ENCODE peak calls at places on chromosomes 7 and 10, in four cellular contexts. One of them, this sample, is unnamed.
A peak's percentile ranks its signal among the peaks of the same experiment; 100 is the strongest.

GRCh38 chr10:78390051-78390450 is 356.4 kb downstream of the RPS24 start:
- DNase-seq in HCT116: no peak
- DNase-seq in Peyer's patch: no peak
- DNase-seq in stomach: no peak
- DNase-seq in this sample: no peak

GRCh38 chr7:94972296-94972695 is 64.9 kb downstream of the PPP1R9A start:
- DNase-seq in HCT116: no peak
- DNase-seq in Peyer's patch: no peak
- DNase-seq in stomach: no peak
- DNase-seq in this sample: no peak

GRCh38 chr10:46020871-46021553 is 9.4 kb downstream of the NCOA4 start:
- DNase-seq in HCT116: no peak
- DNase-seq in Peyer's patch: no peak
- DNase-seq in stomach: no peak
- DNase-seq in this sample: no peak

GRCh38 chr7:101365956-101366355 is 3.3 kb downstream of the COL26A1 start:
- DNase-seq in HCT116: no peak
- DNase-seq in Peyer's patch: peak; percentile 30
- DNase-seq in stomach: no peak
- DNase-seq in this sample: no peak

GRCh38 chr7:93161181-93161762 is 13.1 kb upstream of the SAMD9L start:
- DNase-seq in HCT116: no peak
- DNase-seq in Peyer's patch: no peak
- DNase-seq in stomach: no peak
- DNase-seq in this sample: no peak

GRCh38 chr10:133173860-133174523 is 14.0 kb downstream of the KNDC1 start:
- DNase-seq in HCT116: no peak
- DNase-seq in Peyer's patch: peak; percentile 25
- DNase-seq in stomach: no peak
- DNase-seq in this sample: no peak

GRCh38 chr10:63666836-63667383 is 145.7 kb downstream of the REEP3 start:
- DNase-seq in HCT116: no peak
- DNase-seq in Peyer's patch: no peak
- DNase-seq in stomach: no peak
- DNase-seq in this sample: no peak

GRCh38 chr7:137953043-137953691 is 48.7 kb downstream of the CREB3L2 start:
- DNase-seq in HCT116: no peak
- DNase-seq in Peyer's patch: no peak
- DNase-seq in stomach: no peak
- DNase-seq in this sample: no peak

GRCh38 chr7:25852249-25852994 is 299.6 kb upstream of the NFE2L3 start:
- DNase-seq in HCT116: no peak
- DNase-seq in Peyer's patch: peak; percentile 75
- DNase-seq in stomach: no peak
- DNase-seq in this sample: no peak

GRCh38 chr10:116071453-116072148 is 201.4 kb downstream of the GFRA1 start:
- DNase-seq in HCT116: no peak
- DNase-seq in Peyer's patch: no peak
- DNase-seq in stomach: no peak
- DNase-seq in this sample: no peak

GRCh38 chr10:1094112-1095057 is 38.2 kb downstream of the WDR37 start:
- DNase-seq in HCT116: no peak
- DNase-seq in Peyer's patch: no peak
- DNase-seq in stomach: no peak
- DNase-seq in this sample: no peak

GRCh38 chr7:47763063-47763974 is 181.4 kb upstream of the TNS3 start:
- DNase-seq in HCT116: no peak
- DNase-seq in Peyer's patch: no peak
- DNase-seq in stomach: no peak
- DNase-seq in this sample: no peak

GRCh38 chr10:57338823-57339558 is 928.7 kb downstream of the IPMK start:
- DNase-seq in HCT116: no peak
- DNase-seq in Peyer's patch: no peak
- DNase-seq in stomach: no peak
- DNase-seq in this sample: no peak

GRCh38 chr7:66920769-66921395 is at the start of gene TMEM248:
- DNase-seq in HCT116: peak; percentile 69
- DNase-seq in Peyer's patch: peak; percentile 95
- DNase-seq in stomach: peak; percentile 92
- DNase-seq in this sample: peak; percentile 72

GRCh38 chr10:77530011-77530410 is 107.6 kb downstream of the KCNMA1 start:
- DNase-seq in HCT116: no peak
- DNase-seq in Peyer's patch: no peak
- DNase-seq in stomach: no peak
- DNase-seq in this sample: no peak

GRCh38 chr10:6473901-6474370 is 106.1 kb downstream of the PRKCQ start:
- DNase-seq in HCT116: no peak
- DNase-seq in Peyer's patch: no peak
- DNase-seq in stomach: no peak
- DNase-seq in this sample: no peak

GRCh38 chr7:44445986-44446671 is 44.3 kb downstream of the NUDCD3 start:
- DNase-seq in HCT116: no peak
- DNase-seq in Peyer's patch: no peak
- DNase-seq in stomach: no peak
- DNase-seq in this sample: no peak

GRCh38 chr7:91772100-91772794 is 108.3 kb downstream of the MTERF1 start:
- DNase-seq in HCT116: no peak
- DNase-seq in Peyer's patch: no peak
- DNase-seq in stomach: no peak
- DNase-seq in this sample: peak; percentile 65

GRCh38 chr7:23618241-23618640 is 21.1 kb downstream of the CCDC126 start:
- DNase-seq in HCT116: no peak
- DNase-seq in Peyer's patch: no peak
- DNase-seq in stomach: no peak
- DNase-seq in this sample: no peak

GRCh38 chr7:875476-876076 is 778 bp upstream of the GET4 start:
- DNase-seq in HCT116: no peak
- DNase-seq in Peyer's patch: no peak
- DNase-seq in stomach: no peak
- DNase-seq in this sample: no peak
- TF ChIP-seq POLR2A in HCT116: no peak
- TF ChIP-seq POLR2A in Peyer's patch: no peak
- TF ChIP-seq POLR2A in stomach: no peak
- TF ChIP-seq POLR2A in this sample: no peak

GRCh38 chr7:121391686-121392085 is 4.4 kb downstream of the FAM3C start:
- DNase-seq in HCT116: no peak
- DNase-seq in Peyer's patch: no peak
- DNase-seq in stomach: no peak
- DNase-seq in this sample: no peak

GRCh38 chr7:121390109-121390508 is 6.0 kb downstream of the FAM3C start:
- DNase-seq in HCT116: no peak
- DNase-seq in Peyer's patch: no peak
- DNase-seq in stomach: no peak
- DNase-seq in this sample: no peak

GRCh38 chr7:121393005-121393366 is 3.1 kb downstream of the FAM3C start:
- DNase-seq in HCT116: no peak
- DNase-seq in Peyer's patch: no peak
- DNase-seq in stomach: no peak
- DNase-seq in this sample: no peak

GRCh38 chr7:121394709-121395140 is 1.4 kb downstream of the FAM3C start:
- DNase-seq in HCT116: no peak
- DNase-seq in Peyer's patch: peak; percentile 51
- DNase-seq in stomach: peak; percentile 46
- DNase-seq in this sample: no peak

GRCh38 chr7:121392277-121393004 is 3.7 kb downstream of the FAM3C start:
- DNase-seq in HCT116: no peak
- DNase-seq in Peyer's patch: no peak
- DNase-seq in stomach: no peak
- DNase-seq in this sample: no peak
- H3K4me1 ChIP-seq in HCT116: peaks cover 86% of the 10 kb centered on the region
- H3K4me1 ChIP-seq in Peyer's patch: no peaks in the 10 kb centered on the region
- H3K4me1 ChIP-seq in stomach: no peaks in the 10 kb centered on the region
- H3K4me1 ChIP-seq in this sample: no peaks in the 10 kb centered on the region

GRCh38 chr7:108415821-108416536 is 40.3 kb downstream of the NRCAM start:
- DNase-seq in HCT116: no peak
- DNase-seq in Peyer's patch: no peak
- DNase-seq in stomach: no peak
- DNase-seq in this sample: no peak

GRCh38 chr7:108417926-108418325 is 38.3 kb downstream of the NRCAM start:
- DNase-seq in HCT116: no peak
- DNase-seq in Peyer's patch: no peak
- DNase-seq in stomach: no peak
- DNase-seq in this sample: no peak

GRCh38 chr7:108417144-108417543 is 39.1 kb downstream of the NRCAM start:
- DNase-seq in HCT116: no peak
- DNase-seq in Peyer's patch: no peak
- DNase-seq in stomach: no peak
- DNase-seq in this sample: no peak

GRCh38 chr7:108413782-108414492 is 42.3 kb downstream of the NRCAM start:
- DNase-seq in HCT116: no peak
- DNase-seq in Peyer's patch: no peak
- DNase-seq in stomach: no peak
- DNase-seq in this sample: no peak

GRCh38 chr7:108413337-108413736 is 42.9 kb downstream of the NRCAM start:
- DNase-seq in HCT116: no peak
- DNase-seq in Peyer's patch: no peak
- DNase-seq in stomach: no peak
- DNase-seq in this sample: no peak
- TF ChIP-seq POLR2A in HCT116: no peak
- TF ChIP-seq POLR2A in Peyer's patch: no peak
- TF ChIP-seq POLR2A in stomach: no peak
- TF ChIP-seq POLR2A in this sample: no peak

GRCh38 chr7:157855452-157856213 is 518.8 kb downstream of the DNAJB6 start:
- DNase-seq in HCT116: no peak
- DNase-seq in Peyer's patch: peak; percentile 39
- DNase-seq in stomach: no peak
- DNase-seq in this sample: no peak
- H3K4me1 ChIP-seq in HCT116: peaks cover 11% of the 10 kb centered on the region
- H3K4me1 ChIP-seq in Peyer's patch: no peaks in the 10 kb centered on the region
- H3K4me1 ChIP-seq in stomach: no peaks in the 10 kb centered on the region
- H3K4me1 ChIP-seq in this sample: no peaks in the 10 kb centered on the region

GRCh38 chr10:121975295-121976086 is 474 bp upstream of the NSMCE4A start:
- DNase-seq in HCT116: no peak
- DNase-seq in Peyer's patch: no peak
- DNase-seq in stomach: no peak
- DNase-seq in this sample: no peak

GRCh38 chr10:121974019-121974534 is 940 bp downstream of the NSMCE4A start:
- DNase-seq in HCT116: no peak
- DNase-seq in Peyer's patch: no peak
- DNase-seq in stomach: no peak
- DNase-seq in this sample: no peak

GRCh38 chr10:121976607-121977006 is 1.6 kb upstream of the NSMCE4A start:
- DNase-seq in HCT116: no peak
- DNase-seq in Peyer's patch: no peak
- DNase-seq in stomach: no peak
- DNase-seq in this sample: no peak

GRCh38 chr10:121978511-121978910 is 3.5 kb upstream of the NSMCE4A start:
- DNase-seq in HCT116: no peak
- DNase-seq in Peyer's patch: no peak
- DNase-seq in stomach: no peak
- DNase-seq in this sample: no peak

DNA sequence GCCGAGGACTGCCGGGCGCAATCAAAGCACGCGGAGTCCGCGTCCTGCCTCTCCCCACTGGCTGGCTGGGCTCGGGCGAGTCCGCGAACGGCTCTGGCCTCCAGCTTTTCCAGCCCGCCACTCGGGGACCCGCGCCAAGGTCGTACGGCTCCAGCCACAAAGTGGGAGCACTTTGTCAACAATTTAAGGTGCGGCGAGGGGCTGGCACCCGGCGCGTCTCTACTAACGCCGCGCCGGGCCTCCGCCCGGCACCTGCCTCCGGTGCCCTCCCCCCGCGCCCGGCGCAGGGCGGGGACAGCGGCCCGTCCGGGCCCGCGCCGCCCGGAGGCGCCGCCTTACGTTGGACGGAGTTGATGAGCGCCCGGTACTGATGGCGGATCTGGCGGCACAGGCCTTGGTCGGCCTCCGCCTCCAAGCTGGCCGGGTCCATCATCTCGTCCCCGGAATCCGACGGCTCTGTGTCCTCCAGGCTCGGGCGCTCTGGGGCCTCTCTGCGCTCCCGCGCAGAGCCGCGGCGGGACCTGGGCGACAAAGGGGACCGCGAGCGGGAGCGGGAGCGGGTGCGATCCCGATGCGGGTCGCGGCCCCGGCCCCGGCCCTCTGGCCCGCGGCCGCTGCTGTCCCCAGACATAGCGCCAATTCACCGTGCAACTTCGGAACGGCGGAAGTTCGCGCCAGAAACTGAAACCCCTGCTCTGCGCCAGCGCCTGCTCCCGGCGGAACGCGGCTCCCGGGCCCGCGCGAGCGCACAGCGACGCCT is at the start of gene NSMCE4A:
- DNase-seq in HCT116: peak; percentile 56
- DNase-seq in Peyer's patch: peak; percentile 87
- DNase-seq in stomach: peak; percentile 83
- DNase-seq in this sample: peak; percentile 70
- TF ChIP-seq POLR2A in HCT116: peak; percentile 77
- TF ChIP-seq POLR2A in Peyer's patch: peak; percentile 58
- TF ChIP-seq POLR2A in stomach: no peak
- TF ChIP-seq POLR2A in this sample: peak; percentile 43

GRCh38 chr10:114716811-114717404 is 58.8 kb upstream of the ABLIM1 start:
- DNase-seq in HCT116: no peak
- DNase-seq in Peyer's patch: no peak
- DNase-seq in stomach: no peak
- DNase-seq in this sample: no peak

GRCh38 chr10:114715171-114715670 is 57.1 kb upstream of the ABLIM1 start:
- DNase-seq in HCT116: no peak
- DNase-seq in Peyer's patch: no peak
- DNase-seq in stomach: no peak
- DNase-seq in this sample: no peak

GRCh38 chr10:114719311-114719710 is 61.2 kb upstream of the ABLIM1 start:
- DNase-seq in HCT116: no peak
- DNase-seq in Peyer's patch: no peak
- DNase-seq in stomach: peak; percentile 57
- DNase-seq in this sample: no peak

GRCh38 chr10:114720685-114721278 is 62.7 kb upstream of the ABLIM1 start:
- DNase-seq in HCT116: no peak
- DNase-seq in Peyer's patch: no peak
- DNase-seq in stomach: peak; percentile 37
- DNase-seq in this sample: no peak

GRCh38 chr10:114718386-114718785 is 60.3 kb upstream of the ABLIM1 start:
- DNase-seq in HCT116: no peak
- DNase-seq in Peyer's patch: no peak
- DNase-seq in stomach: no peak
- DNase-seq in this sample: no peak
- H3K4me1 ChIP-seq in HCT116: peaks cover 17% of the 10 kb centered on the region
- H3K4me1 ChIP-seq in Peyer's patch: no peaks in the 10 kb centered on the region
- H3K4me1 ChIP-seq in stomach: no peaks in the 10 kb centered on the region
- H3K4me1 ChIP-seq in this sample: no peaks in the 10 kb centered on the region

GRCh38 chr7:2631924-2632716 is at the start of gene TTYH3:
- DNase-seq in HCT116: no peak
- DNase-seq in Peyer's patch: peak; percentile 64
- DNase-seq in stomach: no peak
- DNase-seq in this sample: no peak
- TF ChIP-seq POLR2A in HCT116: no peak
- TF ChIP-seq POLR2A in Peyer's patch: no peak
- TF ChIP-seq POLR2A in stomach: no peak
- TF ChIP-seq POLR2A in this sample: peak; percentile 16

GRCh38 chr7:45979275-45980180 is 58.5 kb upstream of the IGFBP3 start:
- DNase-seq in HCT116: no peak
- DNase-seq in Peyer's patch: no peak
- DNase-seq in stomach: no peak
- DNase-seq in this sample: no peak
- H3K4me1 ChIP-seq in HCT116: peaks cover 65% of the 10 kb centered on the region
- H3K4me1 ChIP-seq in Peyer's patch: no peaks in the 10 kb centered on the region
- H3K4me1 ChIP-seq in stomach: peaks cover 9% of the 10 kb centered on the region
- H3K4me1 ChIP-seq in this sample: no peaks in the 10 kb centered on the region